ENCODE peak calls at places on chromosomes 16 and 17, in five cellular contexts. V, N, L, E and Z are unnamed samples. For H3K9me3 and H3K4me1, the result is how much of the 10 kb centered on the place peaks cover.

GRCh38 chr17:66491213-66491612 is 188.8 kb downstream of the PRKCA start:
- DNase-seq in V (no peak), N (no peak), L (no peak), E (no peak), Z (no peak)

GRCh38 chr16:81405702-81406113 is 38.9 kb upstream of the CMIP start:
- DNase-seq in N (no peak), L (no peak), V (no peak), E (no peak), Z (no peak)

GRCh38 chr17:80277751-80278671 is 17.4 kb downstream of the RNF213 start:
- DNase-seq in L (no peak), N (no peak), V (no peak), E (no peak), Z (no peak)

GRCh38 chr17:73691321-73691766 is 47.1 kb upstream of the SDK2 start:
- DNase-seq in E (no peak), L (no peak), V (no peak), N (no peak), Z (no peak)

GRCh38 chr17:17888821-17889220 is 52.0 kb upstream of the SREBF1 start:
- DNase-seq in N (no peak), L (no peak), E (no peak), V (no peak), Z (no peak)

GRCh38 chr16:84283314-84284167 is 11.1 kb upstream of the WFDC1 start:
- DNase-seq in L (no peak), N (no peak), E (no peak), V (no peak), Z (no peak)

GRCh38 chr17:75637561-75637960 is 4.3 kb downstream of the SMIM5 start:
- DNase-seq in N (no peak), E (no peak), V (no peak), L (no peak), Z (no peak)

GRCh38 chr16:47732806-47733150 is 271.6 kb downstream of the PHKB start:
- DNase-seq in N (no peak), E (no peak), L (no peak), V (no peak), Z (no peak)

GRCh38 chr17:49748791-49749190 is 15.1 kb downstream of the FAM117A start:
- DNase-seq in N (no peak), L (peak), V (peak), E (peak), Z (peak)

GRCh38 chr17:32610027-32610650 is 123.3 kb downstream of the CDK5R1 start:
- DNase-seq in N (no peak), V (no peak), E (no peak), L (no peak), Z (no peak)

GRCh38 chr17:55843785-55844184 is 92.9 kb downstream of the PCTP start:
- DNase-seq in N (no peak), V (no peak), L (no peak), E (no peak), Z (no peak)

GRCh38 chr17:81400154-81400938 is 5.1 kb downstream of the BAHCC1 start:
- DNase-seq in L (no peak), E (no peak), V (no peak), N (peak), Z (no peak)

GRCh38 chr17:1153795-1154546 is 25.8 kb downstream of the ABR start:
- DNase-seq in E (no peak), N (peak), L (no peak), V (no peak), Z (no peak)

GRCh38 chr16:17129971-17130370 is 340.8 kb downstream of the XYLT1 start:
- DNase-seq in E (no peak), V (no peak), N (no peak), L (no peak), Z (no peak)

GRCh38 chr16:11349599-11350276 is 4.5 kb downstream of the RMI2 start:
- DNase-seq in V (no peak), L (no peak), E (no peak), N (peak), Z (no peak)

GRCh38 chr17:10739341-10739905 is 9.6 kb upstream of the TMEM220 start:
- DNase-seq in E (no peak), N (no peak), L (peak), V (no peak), Z (no peak)

GRCh38 chr17:59512844-59513383 is 52.5 kb upstream of the DHX40 start:
- DNase-seq in N (no peak), V (no peak), L (no peak), E (no peak), Z (no peak)

GRCh38 chr17:61284174-61284573 is 115.5 kb upstream of the TBX2 start:
- DNase-seq in V (no peak), E (no peak), L (no peak), N (no peak), Z (no peak)

GRCh38 chr17:58507123-58507634 is 7.3 kb downstream of the MTMR4 start:
- DNase-seq in V (no peak), L (no peak), N (no peak), E (no peak), Z (no peak)

GRCh38 chr17:4331614-4332013 is 34.9 kb downstream of the UBE2G1 start:
- DNase-seq in N (no peak), L (no peak), E (no peak), V (no peak), Z (no peak)

GRCh38 chr16:23508589-23509440 is 1.5 kb downstream of the GGA2 start:
- DNase-seq in E (no peak), V (no peak), N (no peak), L (no peak), Z (no peak)

GRCh38 chr17:40363480-40363838 is 1.1 kb downstream of the GJD3 start:
- DNase-seq in N (no peak), L (no peak), E (no peak), V (no peak), Z (no peak)

DNA sequence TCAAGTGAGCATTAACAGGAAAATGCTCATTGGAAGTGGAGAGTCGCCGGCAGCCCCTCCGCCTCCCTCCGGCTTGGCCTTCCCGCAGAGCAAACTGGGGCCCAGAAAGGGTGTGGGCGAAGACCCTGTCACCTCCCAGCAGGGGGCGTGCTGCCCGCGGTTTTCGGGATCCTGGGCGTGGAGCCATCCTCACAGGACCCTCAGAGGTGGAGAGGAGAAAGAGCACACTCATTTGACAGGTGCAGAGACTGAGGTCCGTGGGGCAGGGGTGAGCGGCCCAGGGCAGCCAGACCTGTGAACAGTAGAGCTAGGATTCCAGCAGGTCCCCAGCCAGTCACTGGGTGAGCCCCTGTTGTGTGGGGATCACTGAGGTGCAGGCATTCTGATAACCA is 1002.9 kb downstream of the KCNJ18 start:
- DNase-seq in N (no peak), V (no peak), L (no peak), E (no peak), Z (no peak)
- H3K9me3 ChIP-seq in N (under half), V (under half), L (under half), E (under half), Z (under half)

DNA sequence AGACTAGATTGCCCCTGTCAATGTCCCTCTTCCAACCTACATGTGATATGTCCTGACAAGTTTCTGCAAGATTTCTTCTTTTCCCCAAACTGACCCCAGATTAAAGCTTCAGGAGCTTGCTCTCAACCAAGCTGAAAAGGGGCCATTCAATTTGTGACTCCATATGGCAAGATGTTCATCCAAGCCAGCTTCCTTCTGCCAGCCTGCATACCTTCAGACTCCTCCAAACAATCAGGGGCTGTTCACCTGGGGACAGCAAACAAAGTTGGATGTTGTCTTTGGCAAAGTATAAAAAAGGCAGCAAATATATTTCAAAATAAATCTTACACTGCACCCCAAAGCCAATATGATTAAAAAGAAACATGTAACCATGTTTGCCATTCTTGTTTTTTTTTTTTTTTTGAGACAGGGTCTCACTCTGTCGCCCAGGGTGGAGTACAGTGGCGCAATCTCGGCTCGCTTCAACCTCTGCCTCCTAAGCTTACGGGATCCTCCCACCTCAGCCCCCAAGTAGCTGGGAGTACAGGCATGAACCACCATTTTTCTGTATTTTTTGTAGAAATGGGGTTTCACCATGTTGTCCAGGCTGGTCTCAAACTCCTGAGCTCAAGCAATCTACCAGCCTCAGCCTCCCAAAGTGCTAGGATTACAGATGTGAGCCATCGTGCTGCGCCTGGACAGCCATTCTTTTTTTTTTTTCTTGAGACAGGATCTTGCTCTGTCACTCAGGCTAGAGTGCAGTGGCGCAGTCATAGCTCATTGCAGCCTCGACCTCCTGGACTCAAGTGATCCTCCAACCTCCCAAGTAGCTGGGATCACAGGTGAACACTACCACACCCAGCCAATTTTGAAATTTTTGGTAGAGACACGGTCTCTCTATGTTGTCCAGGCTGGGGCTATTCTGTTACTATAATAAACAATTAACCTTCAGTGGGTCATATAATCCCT is 50.0 kb upstream of the AKAP1 start:
- DNase-seq in E (no peak), V (no peak), N (no peak), L (no peak), Z (no peak)
- H3K4me1 ChIP-seq in E (under half), V (under half), N (under half), L (under half), Z (under half)

GRCh38 chr16:71443714-71444113 is 1.9 kb upstream of the TLE7 start:
- DNase-seq in N (no peak), V (no peak), E (no peak), L (no peak), Z (no peak)
- H3K9me3 ChIP-seq in N (half or more), V (under half), E (under half), L (under half), Z (under half)

GRCh38 chr16:58440094-58440493 is 47.8 kb downstream of the GINS3 start:
- DNase-seq in V (no peak), N (no peak), E (no peak), L (no peak), Z (no peak)
- H3K4me1 ChIP-seq in V (under half), N (under half), E (under half), L (under half), Z (under half)

GRCh38 chr16:3220839-3221238 is 14.1 kb downstream of the ZNF200 start:
- DNase-seq in L (no peak), N (no peak), E (no peak), V (no peak), Z (no peak)
- H3K9me3 ChIP-seq in L (under half), N (half or more), E (under half), V (under half), Z (under half)

GRCh38 chr17:51793686-51794085 is 364.8 kb downstream of the CA10 start:
- DNase-seq in V (no peak), E (no peak), N (no peak), L (no peak), Z (no peak)
- H3K4me1 ChIP-seq in V (under half), E (under half), N (under half), L (under half), Z (under half)

GRCh38 chr16:65771707-65772106 is 594.8 kb upstream of the CDH5 start:
- DNase-seq in L (no peak), V (no peak), E (no peak), N (no peak), Z (no peak)
- H3K9me3 ChIP-seq in L (under half), V (under half), E (under half), N (under half), Z (under half)

GRCh38 chr17:57413848-57414651 is 157.7 kb downstream of the MSI2 start:
- DNase-seq in E (no peak), L (no peak), N (no peak), V (no peak), Z (no peak)
- H3K4me1 ChIP-seq in E (under half), L (under half), N (under half), V (under half), Z (under half)

DNA sequence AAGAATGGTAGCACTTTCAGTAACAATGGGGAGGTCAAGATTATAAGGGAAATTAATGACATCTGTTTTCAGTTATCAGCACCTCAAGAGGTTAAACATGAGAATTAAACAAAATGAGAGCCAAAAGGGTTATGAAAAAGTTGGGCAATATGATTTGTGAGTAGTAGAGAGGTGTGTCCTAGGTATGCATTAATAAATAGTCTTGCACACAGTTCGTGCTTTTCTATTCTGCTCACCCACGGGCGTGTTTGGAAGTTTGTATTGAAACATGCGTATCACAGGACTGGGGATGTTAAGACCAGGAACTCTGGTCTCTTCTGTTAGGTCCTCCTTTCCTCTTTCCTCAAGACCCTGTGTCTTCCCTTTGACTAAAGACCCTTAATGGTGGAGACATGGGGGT is 6.0 kb downstream of the BPTF start:
- DNase-seq in E (no peak), V (no peak), L (no peak), N (no peak), Z (no peak)
- H3K9me3 ChIP-seq in E (under half), V (under half), L (under half), N (under half), Z (under half)

GRCh38 chr17:47703191-47703591 is 9.2 kb downstream of the TBKBP1 start:
- DNase-seq in E (peak), L (no peak), V (peak), N (no peak), Z (peak)
- H3K4me1 ChIP-seq in E (half or more), L (half or more), V (half or more), N (half or more), Z (half or more)